ENCODE peak calls at places on chromosome 11, in six cellular contexts. K is GM12891, S is A549, N is body of pancreas, G is HepG2, F is tibial nerve. W is an unnamed sample.

GRCh38 chr11:114315749-114316368 is 19.7 kb downstream of the NNMT start:
- DNase-seq in G (peak), N (peak), K (no peak), S (peak), F (no peak), W (no peak)

GRCh38 chr11:12727556-12728070 is 53.4 kb downstream of the TEAD1 start:
- DNase-seq in G (no peak), N (no peak), S (no peak), K (no peak), F (no peak), W (no peak)

GRCh38 chr11:59615132-59615636 is 390 bp downstream of the OSBP start:
- DNase-seq in S (peak), G (peak), F (peak), K (peak), N (peak), W (peak)

GRCh38 chr11:45097721-45098493 is 48.5 kb upstream of the PRDM11 start:
- DNase-seq in S (peak), K (no peak), N (peak), F (peak), G (no peak), W (peak)

GRCh38 chr11:76662656-76663460 is 7.7 kb downstream of the LRRC32 start:
- DNase-seq in F (no peak), N (no peak), K (no peak), S (no peak), G (no peak), W (no peak)

GRCh38 chr11:16669799-16670415 is 68.5 kb upstream of the C11orf58 start:
- DNase-seq in N (no peak), F (no peak), K (no peak), S (peak), G (peak), W (no peak)

GRCh38 chr11:125429174-125429707 is 66.8 kb downstream of the FEZ1 start:
- DNase-seq in G (peak), N (peak), F (peak), K (peak), S (peak), W (peak)

GRCh38 chr11:35855685-35856084 is 88.2 kb upstream of the LDLRAD3 start:
- DNase-seq in G (no peak), S (no peak), N (no peak), F (no peak), K (no peak), W (no peak)

GRCh38 chr11:82936261-82936660 is 34.7 kb downstream of the DDIAS start:
- DNase-seq in S (no peak), G (no peak), K (no peak), F (no peak), N (no peak), W (no peak)

GRCh38 chr11:44913502-44913901 is 37.2 kb downstream of the TP53I11 start:
- DNase-seq in S (no peak), K (no peak), G (no peak), N (no peak), F (no peak), W (no peak)

GRCh38 chr11:125995313-125995712 is 49.5 kb downstream of the VSIG10L2 start:
- DNase-seq in S (no peak), K (no peak), N (no peak), F (no peak), G (no peak), W (no peak)

DNA sequence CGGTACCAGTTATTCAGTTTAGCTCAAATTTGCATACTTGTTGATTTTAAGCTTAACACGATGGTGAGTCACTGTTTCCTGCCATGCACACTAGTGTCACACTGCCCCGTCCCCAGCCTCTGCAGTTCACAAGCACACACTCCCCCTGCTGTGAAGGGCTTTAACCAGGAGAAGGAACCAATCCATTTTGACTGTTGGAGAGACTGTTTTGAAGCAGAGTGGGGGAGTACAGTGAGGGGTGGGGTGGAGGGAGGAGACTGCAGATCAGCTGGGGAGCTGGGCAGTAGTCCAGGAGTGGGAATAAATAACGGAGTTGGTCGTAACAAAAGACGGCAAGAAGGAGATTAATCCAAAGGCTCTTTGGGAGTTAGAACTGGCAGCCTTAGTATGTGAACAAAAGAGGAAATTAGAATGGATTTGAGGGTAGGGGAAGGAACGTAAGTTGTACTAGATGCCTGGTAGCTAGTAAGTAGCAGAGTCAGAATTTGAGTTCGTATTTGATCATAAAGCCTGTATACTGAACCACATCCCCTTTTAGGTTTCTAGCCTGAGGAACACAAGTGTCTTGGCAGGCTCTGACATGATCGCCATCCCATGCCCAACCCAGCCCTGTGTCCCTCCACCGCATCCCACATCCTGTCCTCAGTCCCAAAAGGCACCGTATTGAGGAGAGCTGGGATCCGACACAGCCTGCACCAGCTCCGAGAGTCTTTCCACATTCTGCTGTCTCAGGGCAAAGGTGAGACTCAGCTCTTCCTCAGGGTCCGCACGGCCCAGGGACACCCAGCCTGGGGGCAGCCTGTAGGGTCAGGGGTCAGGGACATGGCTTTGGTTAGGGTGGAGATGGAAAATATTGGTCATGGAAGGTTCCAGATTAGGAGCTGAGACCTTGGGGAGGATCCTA is 853 bp downstream of the TPP1 start:
- DNase-seq in K (no peak), G (peak), N (no peak), S (no peak), F (peak), W (peak)
- TF ChIP-seq POLR2A in K (no peak), G (no peak), N (no peak), S (no peak), F (no peak), W (no peak)

GRCh38 chr11:86955674-86956522 is 703 bp upstream of the FZD4 start:
- DNase-seq in G (peak), F (peak), K (peak), S (peak), N (peak), W (peak)
- TF ChIP-seq POLR2A in G (peak), F (no peak), K (no peak), S (no peak), N (peak), W (peak)

DNA sequence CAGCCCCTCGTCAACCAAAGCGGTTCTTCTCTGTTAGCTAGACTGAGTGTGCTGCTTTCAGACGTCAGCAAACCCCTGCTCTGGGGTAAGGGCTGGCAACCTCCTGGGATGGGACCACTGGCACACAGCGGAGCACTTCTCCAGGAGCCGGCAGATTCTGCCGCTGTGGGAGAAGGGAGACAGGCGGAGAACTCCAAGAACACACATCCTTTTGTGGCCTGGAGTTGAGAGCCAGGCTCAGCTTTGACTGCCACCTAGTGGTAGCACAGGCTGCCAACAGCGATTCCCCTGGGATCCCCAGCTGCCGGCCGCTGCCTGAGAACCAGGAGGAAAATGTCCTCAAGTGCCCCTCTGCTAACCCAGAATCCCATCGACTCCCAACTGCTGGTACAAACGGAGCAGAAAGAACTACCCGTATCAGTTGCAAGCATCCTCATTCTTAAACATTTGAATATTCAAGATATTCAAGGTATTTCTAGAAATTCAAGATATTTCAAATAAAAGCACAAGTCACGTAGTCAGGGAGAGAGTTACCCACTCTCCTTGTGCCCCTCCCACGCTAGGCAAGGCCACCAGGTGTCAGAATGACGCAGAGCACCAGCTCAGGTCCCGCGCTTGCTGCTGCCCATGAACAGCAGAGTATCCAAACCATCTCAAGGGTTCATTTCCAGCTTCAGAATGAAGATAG is 4.9 kb downstream of the LTO1 start:
- DNase-seq in N (peak), F (peak), K (peak), G (peak), S (peak), W (peak)
- TF ChIP-seq POLR2A in N (no peak), F (no peak), K (no peak), G (no peak), S (no peak), W (no peak)

DNA sequence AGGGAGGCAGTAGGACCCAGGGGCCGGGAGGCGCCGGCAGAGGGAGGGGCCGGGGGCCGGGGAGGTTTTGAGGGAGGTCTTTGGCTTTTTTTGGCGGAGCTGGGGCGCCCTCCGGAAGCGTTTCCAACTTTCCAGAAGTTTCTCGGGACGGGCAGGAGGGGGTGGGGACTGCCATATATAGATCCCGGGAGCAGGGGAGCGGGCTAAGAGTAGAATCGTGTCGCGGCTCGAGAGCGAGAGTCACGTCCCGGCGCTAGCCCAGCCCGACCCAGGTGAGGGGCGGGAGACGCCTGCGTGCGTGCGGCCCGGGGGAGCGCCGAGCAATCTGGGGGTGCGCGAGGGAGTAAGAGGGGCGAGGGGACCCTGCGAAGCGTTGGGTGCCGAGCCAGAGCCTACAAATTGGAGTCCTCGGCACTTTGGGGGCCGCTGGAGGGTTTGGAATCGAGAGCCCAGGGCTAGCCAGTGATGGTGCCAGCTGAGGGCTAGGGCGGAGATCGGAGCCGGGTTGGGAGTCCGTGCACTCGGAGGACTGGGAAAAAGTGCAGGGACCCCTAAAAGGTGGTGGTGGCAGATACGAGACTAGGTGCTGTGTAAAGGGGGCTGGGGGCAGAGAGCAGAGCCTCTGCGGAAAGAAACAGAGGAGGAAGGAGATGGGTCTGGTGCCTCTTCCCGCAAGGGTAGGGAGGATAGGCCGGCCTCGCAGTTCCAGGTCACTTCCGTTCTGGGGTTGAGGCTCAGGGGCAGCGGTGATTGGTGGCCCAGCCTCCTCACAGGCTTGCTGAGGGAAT is at the start of gene SERPINH1:
- DNase-seq in F (peak), S (peak), G (peak), K (peak), N (peak), W (peak)
- TF ChIP-seq POLR2A in F (peak), S (peak), G (peak), K (peak), N (peak), W (peak)

DNA sequence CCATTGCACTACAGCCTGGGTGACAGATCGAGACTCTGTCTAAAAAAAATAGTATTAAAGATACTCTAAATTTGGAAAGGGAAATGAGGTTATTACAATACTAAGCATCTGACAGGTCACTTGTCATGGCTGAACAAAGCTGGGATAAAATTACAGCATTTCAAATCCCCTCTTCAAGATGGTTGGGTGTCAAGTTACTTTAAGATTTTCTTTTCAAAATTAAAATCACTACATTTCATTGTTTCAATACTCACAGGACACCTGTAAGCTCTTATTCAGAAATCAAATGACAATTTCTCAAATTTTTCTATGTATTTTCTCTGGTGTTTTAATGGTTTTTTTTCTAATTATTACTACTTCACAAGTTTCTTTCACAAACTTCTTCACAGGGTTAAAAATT is 5.7 kb downstream of the TAF1D start:
- DNase-seq in G (no peak), N (no peak), S (no peak), K (no peak), F (no peak), W (no peak)
- TF ChIP-seq POLR2A in G (no peak), N (no peak), S (no peak), K (no peak), F (no peak), W (no peak)

GRCh38 chr11:64925536-64926449 is 1.3 kb downstream of the PPP2R5B start:
- DNase-seq in G (no peak), S (no peak), K (no peak), F (no peak), N (peak), W (no peak)

GRCh38 chr11:64923151-64923661 is 1.3 kb upstream of the PPP2R5B start:
- DNase-seq in S (no peak), K (no peak), F (no peak), N (no peak), G (no peak), W (no peak)

GRCh38 chr11:64924910-64925284 is 408 bp downstream of the PPP2R5B start:
- DNase-seq in K (no peak), F (no peak), N (no peak), S (no peak), G (no peak), W (peak)

GRCh38 chr11:64926689-64927088 is 2.2 kb downstream of the PPP2R5B start:
- DNase-seq in K (no peak), N (no peak), G (no peak), F (no peak), S (no peak), W (no peak)

GRCh38 chr11:64923944-64924909 is at the start of gene PPP2R5B:
- DNase-seq in G (peak), N (peak), S (peak), F (peak), K (peak), W (peak)
- TF ChIP-seq POLR2A in G (peak), N (peak), S (peak), F (peak), K (no peak), W (peak)

DNA sequence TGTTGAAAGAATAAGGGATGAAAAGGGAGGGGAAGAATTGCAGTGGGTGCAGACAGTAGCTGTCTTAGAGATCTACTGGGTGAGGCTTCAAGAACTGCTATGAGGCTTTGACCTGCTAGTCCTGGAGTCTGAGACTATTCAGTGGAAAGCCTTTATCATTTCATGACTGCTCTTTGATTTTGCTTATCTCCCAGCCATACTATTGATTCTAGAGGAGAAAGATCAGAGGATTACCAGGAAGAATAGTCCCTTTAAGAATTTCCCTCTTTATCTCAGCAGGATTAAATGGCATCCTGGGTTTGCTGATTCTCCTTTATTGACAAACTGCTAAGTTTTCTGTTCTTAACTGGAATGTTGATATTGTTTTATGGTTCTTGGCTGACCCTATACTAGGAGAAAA is 107.5 kb upstream of the SORL1-AS1 start:
- DNase-seq in N (no peak), S (no peak), F (no peak), K (no peak), G (no peak), W (no peak)
- TF ChIP-seq POLR2A in N (no peak), S (no peak), F (no peak), K (no peak), G (no peak), W (no peak)

DNA sequence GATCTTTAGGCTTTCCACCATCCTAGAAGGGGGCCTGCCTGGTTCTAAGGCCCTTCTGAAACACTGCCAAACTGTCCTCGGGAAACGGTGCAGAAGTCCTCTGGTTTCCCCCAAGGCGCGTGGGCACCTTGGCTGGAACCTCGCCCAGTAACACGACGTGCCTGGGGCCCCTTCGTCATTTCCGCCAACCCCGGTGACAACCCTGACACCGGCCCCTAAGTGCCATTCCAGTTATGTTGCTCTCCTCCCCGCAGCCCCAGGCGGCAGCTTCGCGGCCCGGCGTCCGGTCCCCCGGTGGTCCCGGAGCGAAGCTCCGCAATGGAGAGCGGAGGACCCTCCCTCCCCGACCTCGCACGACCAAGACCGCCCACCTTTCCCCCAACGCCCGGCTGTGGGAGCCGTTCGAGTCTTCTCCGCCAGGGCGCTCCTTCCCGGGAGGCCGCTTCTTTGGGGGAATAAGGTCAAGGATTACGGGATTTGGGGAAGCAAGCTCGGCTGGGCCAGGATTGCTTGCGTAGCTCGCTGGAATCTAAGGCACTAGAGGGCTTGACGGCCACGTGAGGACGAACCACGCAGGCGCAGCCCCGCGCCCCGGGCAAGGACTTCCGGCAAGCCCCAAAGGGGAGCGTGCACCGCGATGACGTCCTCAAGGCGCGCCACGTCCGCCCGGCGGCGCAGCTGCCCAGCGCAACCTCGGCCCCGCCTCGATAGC is 648 bp downstream of the RNH1 start:
- DNase-seq in K (peak), N (peak), G (peak), S (peak), F (peak), W (peak)
- TF ChIP-seq POLR2A in K (peak), N (peak), G (peak), S (no peak), F (peak), W (peak)

GRCh38 chr11:68096962-68097361 is 24.2 kb downstream of the CHKA start:
- DNase-seq in F (no peak), K (no peak), N (no peak), S (no peak), G (no peak), W (no peak)

GRCh38 chr11:68099057-68099456 is 22.1 kb downstream of the CHKA start:
- DNase-seq in S (no peak), K (no peak), G (no peak), F (no peak), N (no peak), W (no peak)

DNA sequence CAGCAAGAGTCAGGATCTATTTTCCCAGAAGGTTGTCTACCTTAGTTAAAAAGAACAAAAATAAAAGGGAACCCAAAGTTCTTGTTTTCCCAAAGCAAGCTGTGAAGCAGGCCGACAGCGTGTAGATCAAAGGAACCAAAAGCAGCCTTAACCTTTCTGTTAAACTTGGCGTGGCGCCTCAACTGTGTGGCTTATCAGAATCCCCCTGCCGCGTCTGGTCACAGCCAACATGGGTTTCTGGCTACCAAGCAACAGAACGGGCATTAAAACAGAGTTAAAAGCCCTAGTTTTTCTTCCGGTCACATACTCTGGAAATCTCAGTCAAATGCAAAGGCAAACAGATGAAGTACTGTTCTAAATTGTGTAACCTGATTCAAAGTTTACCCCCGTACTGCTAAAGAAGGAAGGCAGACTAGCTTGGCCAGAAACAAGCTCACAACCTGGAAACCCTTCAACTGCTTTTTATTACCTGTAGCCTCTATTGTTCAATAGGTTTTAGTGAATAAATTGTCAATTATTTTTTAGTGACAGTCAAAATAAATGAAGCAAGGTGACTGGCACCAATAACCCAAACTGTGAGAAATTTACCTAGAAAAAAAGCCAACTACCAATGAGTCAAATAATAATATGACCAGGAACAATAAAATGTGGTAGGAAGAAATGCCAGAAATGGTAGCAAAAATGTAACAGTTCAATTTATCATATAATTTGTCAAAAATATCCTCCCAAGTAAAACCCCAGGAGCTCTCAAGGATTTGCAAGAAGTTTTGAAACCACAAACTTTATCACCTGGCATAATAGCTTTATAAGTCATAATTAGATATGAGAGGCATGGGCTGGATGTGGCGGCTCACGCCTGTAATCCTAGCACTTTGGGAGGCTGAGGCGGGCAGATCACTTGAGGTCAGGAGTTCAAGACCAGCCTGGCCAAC is 21.4 kb downstream of the CHKA start:
- DNase-seq in F (no peak), K (no peak), S (no peak), N (peak), G (peak), W (peak)
- TF ChIP-seq POLR2A in F (no peak), K (no peak), S (no peak), N (peak), G (no peak), W (no peak)

W was measured in adrenal gland.